ENCODE peak calls at places on chromosomes 5 and 9, in nine cellular contexts. One of them, this sample, is unnamed.

GRCh38 chr5:178266581-178266980 is 34.0 kb upstream of the PHYKPL start:
- DNase-seq in left lobe of liver: no peak
- DNase-seq in choroid plexus epithelial cell: no peak
- DNase-seq in GM10248: no peak
- DNase-seq in WTC11: no peak
- DNase-seq in nephron progenitor cell: no peak
- DNase-seq in small intestine: no peak
- DNase-seq in adipocyte: no peak
- DNase-seq in esophagus squamous epithelium: no peak
- DNase-seq in this sample: no peak

GRCh38 chr5:31757813-31758212 is 118.9 kb downstream of the PDZD2 start:
- DNase-seq in choroid plexus epithelial cell: no peak
- DNase-seq in WTC11: no peak
- DNase-seq in nephron progenitor cell: peak; percentile 29
- DNase-seq in left lobe of liver: no peak
- DNase-seq in GM10248: no peak
- DNase-seq in esophagus squamous epithelium: no peak
- DNase-seq in small intestine: no peak
- DNase-seq in adipocyte: peak; percentile 23
- DNase-seq in this sample: no peak

GRCh38 chr9:1759901-1760300 is 255.2 kb upstream of the SMARCA2 start:
- DNase-seq in esophagus squamous epithelium: no peak
- DNase-seq in nephron progenitor cell: no peak
- DNase-seq in left lobe of liver: no peak
- DNase-seq in small intestine: no peak
- DNase-seq in WTC11: no peak
- DNase-seq in choroid plexus epithelial cell: no peak
- DNase-seq in GM10248: no peak
- DNase-seq in adipocyte: no peak
- DNase-seq in this sample: no peak

GRCh38 chr5:96577909-96578308 is 84.3 kb upstream of the CAST start:
- DNase-seq in small intestine: no peak
- DNase-seq in left lobe of liver: no peak
- DNase-seq in GM10248: no peak
- DNase-seq in WTC11: no peak
- DNase-seq in esophagus squamous epithelium: no peak
- DNase-seq in adipocyte: peak; percentile 28
- DNase-seq in nephron progenitor cell: no peak
- DNase-seq in choroid plexus epithelial cell: peak; percentile 73
- DNase-seq in this sample: no peak

GRCh38 chr9:100602302-100602930 is 24.5 kb downstream of the CAVIN4 start:
- DNase-seq in left lobe of liver: no peak
- DNase-seq in choroid plexus epithelial cell: peak; percentile 76
- DNase-seq in adipocyte: peak; percentile 79
- DNase-seq in esophagus squamous epithelium: no peak
- DNase-seq in small intestine: peak; percentile 58
- DNase-seq in GM10248: no peak
- DNase-seq in WTC11: peak; percentile 46
- DNase-seq in nephron progenitor cell: peak; percentile 37
- DNase-seq in this sample: no peak

GRCh38 chr9:129241725-129242124 is 63.7 kb upstream of the IER5L start:
- DNase-seq in WTC11: no peak
- DNase-seq in choroid plexus epithelial cell: no peak
- DNase-seq in left lobe of liver: no peak
- DNase-seq in GM10248: no peak
- DNase-seq in small intestine: no peak
- DNase-seq in esophagus squamous epithelium: no peak
- DNase-seq in adipocyte: no peak
- DNase-seq in nephron progenitor cell: no peak
- DNase-seq in this sample: no peak

GRCh38 chr9:121405899-121406298 is 35.8 kb upstream of the STOM start:
- DNase-seq in WTC11: no peak
- DNase-seq in small intestine: no peak
- DNase-seq in adipocyte: no peak
- DNase-seq in left lobe of liver: no peak
- DNase-seq in choroid plexus epithelial cell: no peak
- DNase-seq in esophagus squamous epithelium: no peak
- DNase-seq in GM10248: no peak
- DNase-seq in nephron progenitor cell: no peak
- DNase-seq in this sample: no peak

GRCh38 chr9:93585695-93586094 is 9.3 kb downstream of the PHF2 start:
- DNase-seq in choroid plexus epithelial cell: no peak
- DNase-seq in GM10248: no peak
- DNase-seq in WTC11: no peak
- DNase-seq in adipocyte: no peak
- DNase-seq in nephron progenitor cell: no peak
- DNase-seq in small intestine: no peak
- DNase-seq in left lobe of liver: peak; percentile 21
- DNase-seq in esophagus squamous epithelium: no peak
- DNase-seq in this sample: no peak

GRCh38 chr5:139788294-139788875 is 7.2 kb upstream of the PSD2 start:
- DNase-seq in adipocyte: no peak
- DNase-seq in GM10248: no peak
- DNase-seq in esophagus squamous epithelium: no peak
- DNase-seq in WTC11: peak; percentile 40
- DNase-seq in small intestine: no peak
- DNase-seq in nephron progenitor cell: no peak
- DNase-seq in left lobe of liver: no peak
- DNase-seq in choroid plexus epithelial cell: no peak
- DNase-seq in this sample: no peak

GRCh38 chr5:171676286-171676944 is 109.2 kb upstream of the SMIM23 start:
- DNase-seq in GM10248: no peak
- DNase-seq in esophagus squamous epithelium: no peak
- DNase-seq in nephron progenitor cell: no peak
- DNase-seq in choroid plexus epithelial cell: no peak
- DNase-seq in WTC11: no peak
- DNase-seq in small intestine: no peak
- DNase-seq in left lobe of liver: no peak
- DNase-seq in adipocyte: no peak
- DNase-seq in this sample: no peak

GRCh38 chr9:30382271-30382670 is 2002.2 kb upstream of the ACO1 start:
- DNase-seq in nephron progenitor cell: no peak
- DNase-seq in GM10248: no peak
- DNase-seq in left lobe of liver: no peak
- DNase-seq in esophagus squamous epithelium: no peak
- DNase-seq in adipocyte: no peak
- DNase-seq in small intestine: no peak
- DNase-seq in WTC11: no peak
- DNase-seq in choroid plexus epithelial cell: peak; percentile 1
- DNase-seq in this sample: no peak

GRCh38 chr9:89664896-89665329 is 60.1 kb downstream of the GADD45G start:
- DNase-seq in nephron progenitor cell: no peak
- DNase-seq in small intestine: peak; percentile 95
- DNase-seq in esophagus squamous epithelium: no peak
- DNase-seq in left lobe of liver: peak; percentile 88
- DNase-seq in choroid plexus epithelial cell: no peak
- DNase-seq in adipocyte: no peak
- DNase-seq in GM10248: no peak
- DNase-seq in WTC11: no peak
- DNase-seq in this sample: no peak

GRCh38 chr5:142143878-142144277 is 35.3 kb downstream of the NDFIP1 start:
- DNase-seq in adipocyte: peak; percentile 67
- DNase-seq in nephron progenitor cell: no peak
- DNase-seq in WTC11: no peak
- DNase-seq in choroid plexus epithelial cell: peak; percentile 81
- DNase-seq in small intestine: peak; percentile 49
- DNase-seq in esophagus squamous epithelium: no peak
- DNase-seq in left lobe of liver: no peak
- DNase-seq in GM10248: peak; percentile 38
- DNase-seq in this sample: no peak

GRCh38 chr9:14018061-14018460 is 295.9 kb downstream of the NFIB start:
- DNase-seq in esophagus squamous epithelium: no peak
- DNase-seq in WTC11: no peak
- DNase-seq in choroid plexus epithelial cell: peak; percentile 83
- DNase-seq in left lobe of liver: no peak
- DNase-seq in adipocyte: no peak
- DNase-seq in small intestine: no peak
- DNase-seq in nephron progenitor cell: no peak
- DNase-seq in GM10248: no peak
- DNase-seq in this sample: no peak

GRCh38 chr9:119289740-119290139 is 79.5 kb downstream of the BRINP1 start:
- DNase-seq in left lobe of liver: peak; percentile 46
- DNase-seq in nephron progenitor cell: peak; percentile 59
- DNase-seq in esophagus squamous epithelium: no peak
- DNase-seq in small intestine: peak; percentile 45
- DNase-seq in GM10248: peak; percentile 40
- DNase-seq in adipocyte: peak; percentile 51
- DNase-seq in choroid plexus epithelial cell: peak; percentile 51
- DNase-seq in WTC11: peak; percentile 58
- DNase-seq in this sample: no peak